ENCODE peak calls at places on chromosome 17, in seven cellular contexts. One of them, this sample, is unnamed.

GRCh38 chr17:61775364-61775763 is 88.0 kb downstream of the BRIP1 start:
- DNase-seq in H9: no peak
- DNase-seq in K562: no peak
- DNase-seq in endothelial cell: no peak
- DNase-seq in SK-N-SH: no peak
- DNase-seq in esophagus muscularis mucosa: no peak
- DNase-seq in AG09319: no peak
- DNase-seq in this sample: no peak

GRCh38 chr17:43212641-43213490 is 1.2 kb downstream of the TMEM106A start:
- DNase-seq in SK-N-SH: no peak
- DNase-seq in esophagus muscularis mucosa: no peak
- DNase-seq in AG09319: no peak
- DNase-seq in endothelial cell: no peak
- DNase-seq in H9: no peak
- DNase-seq in K562: no peak
- DNase-seq in this sample: no peak

GRCh38 chr17:44782349-44782850 is 23.6 kb downstream of the ADAM11 start:
- DNase-seq in H9: peak
- DNase-seq in SK-N-SH: no peak
- DNase-seq in K562: no peak
- DNase-seq in endothelial cell: no peak
- DNase-seq in AG09319: no peak
- DNase-seq in esophagus muscularis mucosa: no peak
- DNase-seq in this sample: no peak

GRCh38 chr17:42313773-42314566 is 25.7 kb downstream of the STAT5A start:
- DNase-seq in AG09319: no peak
- DNase-seq in K562: no peak
- DNase-seq in SK-N-SH: no peak
- DNase-seq in endothelial cell: no peak
- DNase-seq in esophagus muscularis mucosa: no peak
- DNase-seq in H9: no peak
- DNase-seq in this sample: no peak

GRCh38 chr17:3740611-3741073 is 16.9 kb downstream of the HASPIN start:
- DNase-seq in AG09319: no peak
- DNase-seq in SK-N-SH: no peak
- DNase-seq in esophagus muscularis mucosa: no peak
- DNase-seq in K562: no peak
- DNase-seq in endothelial cell: no peak
- DNase-seq in H9: no peak
- DNase-seq in this sample: no peak

GRCh38 chr17:6639651-6640535 is 618 bp downstream of the KIAA0753 start:
- DNase-seq in H9: peak
- DNase-seq in AG09319: peak
- DNase-seq in esophagus muscularis mucosa: no peak
- DNase-seq in endothelial cell: peak
- DNase-seq in K562: peak
- DNase-seq in SK-N-SH: no peak
- DNase-seq in this sample: peak

GRCh38 chr17:32933881-32934280 is 5.9 kb downstream of the TMEM98 start:
- DNase-seq in K562: no peak
- DNase-seq in endothelial cell: no peak
- DNase-seq in H9: no peak
- DNase-seq in SK-N-SH: no peak
- DNase-seq in AG09319: no peak
- DNase-seq in esophagus muscularis mucosa: no peak
- DNase-seq in this sample: no peak

GRCh38 chr17:76982408-76983074 is 114.3 kb downstream of the MGAT5B start:
- DNase-seq in endothelial cell: no peak
- DNase-seq in H9: no peak
- DNase-seq in K562: no peak
- DNase-seq in esophagus muscularis mucosa: no peak
- DNase-seq in SK-N-SH: no peak
- DNase-seq in AG09319: no peak
- DNase-seq in this sample: no peak

GRCh38 chr17:61406871-61407210 is 7.2 kb downstream of the TBX2 start:
- DNase-seq in esophagus muscularis mucosa: no peak
- DNase-seq in endothelial cell: no peak
- DNase-seq in AG09319: no peak
- DNase-seq in K562: no peak
- DNase-seq in SK-N-SH: peak
- DNase-seq in H9: peak
- DNase-seq in this sample: no peak

GRCh38 chr17:43530303-43531081 is 15.6 kb downstream of the ETV4 start:
- DNase-seq in H9: peak
- DNase-seq in SK-N-SH: no peak
- DNase-seq in K562: peak
- DNase-seq in esophagus muscularis mucosa: no peak
- DNase-seq in endothelial cell: peak
- DNase-seq in AG09319: peak
- DNase-seq in this sample: peak

GRCh38 chr17:81810892-81811704 is 7.1 kb downstream of the GCGR start:
- DNase-seq in AG09319: no peak
- DNase-seq in endothelial cell: no peak
- DNase-seq in SK-N-SH: no peak
- DNase-seq in H9: no peak
- DNase-seq in esophagus muscularis mucosa: no peak
- DNase-seq in K562: no peak
- DNase-seq in this sample: no peak

GRCh38 chr17:64531955-64532371 is 25.2 kb downstream of the CEP95 start:
- DNase-seq in AG09319: peak
- DNase-seq in endothelial cell: no peak
- DNase-seq in H9: no peak
- DNase-seq in K562: no peak
- DNase-seq in esophagus muscularis mucosa: no peak
- DNase-seq in SK-N-SH: no peak
- DNase-seq in this sample: no peak

GRCh38 chr17:31549121-31549524 is 157.6 kb downstream of the RAB11FIP4 start:
- DNase-seq in H9: no peak
- DNase-seq in AG09319: no peak
- DNase-seq in SK-N-SH: peak
- DNase-seq in endothelial cell: no peak
- DNase-seq in K562: no peak
- DNase-seq in esophagus muscularis mucosa: no peak
- DNase-seq in this sample: no peak

GRCh38 chr17:77366206-77366557 is 225.4 kb downstream of the SEC14L1 start:
- DNase-seq in endothelial cell: no peak
- DNase-seq in AG09319: no peak
- DNase-seq in K562: no peak
- DNase-seq in H9: no peak
- DNase-seq in esophagus muscularis mucosa: no peak
- DNase-seq in SK-N-SH: no peak
- DNase-seq in this sample: no peak

GRCh38 chr17:28907709-28908475 is 5.0 kb upstream of the DHRS13 start:
- DNase-seq in K562: peak
- DNase-seq in AG09319: no peak
- DNase-seq in SK-N-SH: no peak
- DNase-seq in esophagus muscularis mucosa: no peak
- DNase-seq in endothelial cell: no peak
- DNase-seq in H9: no peak
- DNase-seq in this sample: no peak

GRCh38 chr17:45639297-45639849 is 144.7 kb upstream of the CRHR1 start:
- DNase-seq in endothelial cell: no peak
- DNase-seq in AG09319: no peak
- DNase-seq in esophagus muscularis mucosa: no peak
- DNase-seq in SK-N-SH: no peak
- DNase-seq in H9: no peak
- DNase-seq in K562: no peak
- DNase-seq in this sample: no peak

GRCh38 chr17:4632583-4632923 is 8.9 kb downstream of the ALOX15 start:
- DNase-seq in H9: no peak
- DNase-seq in AG09319: no peak
- DNase-seq in esophagus muscularis mucosa: no peak
- DNase-seq in SK-N-SH: no peak
- DNase-seq in endothelial cell: no peak
- DNase-seq in K562: no peak
- DNase-seq in this sample: no peak

GRCh38 chr17:80855968-80856862 is 135.4 kb upstream of the CHMP6 start:
- DNase-seq in esophagus muscularis mucosa: no peak
- DNase-seq in SK-N-SH: no peak
- DNase-seq in H9: no peak
- DNase-seq in AG09319: peak
- DNase-seq in endothelial cell: no peak
- DNase-seq in K562: peak
- DNase-seq in this sample: peak

GRCh38 chr17:41492771-41493170 is 3.1 kb upstream of the KRT36 start:
- DNase-seq in AG09319: no peak
- DNase-seq in K562: peak
- DNase-seq in SK-N-SH: peak
- DNase-seq in endothelial cell: no peak
- DNase-seq in H9: no peak
- DNase-seq in esophagus muscularis mucosa: no peak
- DNase-seq in this sample: no peak

GRCh38 chr17:64984776-64985521 is 65.7 kb upstream of the LRRC37A3 start:
- DNase-seq in H9: no peak
- DNase-seq in K562: no peak
- DNase-seq in esophagus muscularis mucosa: no peak
- DNase-seq in endothelial cell: no peak
- DNase-seq in SK-N-SH: no peak
- DNase-seq in AG09319: no peak
- DNase-seq in this sample: peak

GRCh38 chr17:66533572-66533971 is 231.2 kb downstream of the PRKCA start:
- DNase-seq in endothelial cell: peak
- DNase-seq in AG09319: no peak
- DNase-seq in H9: peak
- DNase-seq in K562: no peak
- DNase-seq in SK-N-SH: peak
- DNase-seq in esophagus muscularis mucosa: no peak
- DNase-seq in this sample: peak

GRCh38 chr17:41304091-41304490 is 1.4 kb upstream of the KRTAP29-1 start:
- DNase-seq in K562: no peak
- DNase-seq in esophagus muscularis mucosa: no peak
- DNase-seq in AG09319: no peak
- DNase-seq in H9: no peak
- DNase-seq in endothelial cell: no peak
- DNase-seq in SK-N-SH: no peak
- DNase-seq in this sample: no peak

GRCh38 chr17:57468932-57469775 is 212.8 kb downstream of the MSI2 start:
- DNase-seq in AG09319: no peak
- DNase-seq in endothelial cell: no peak
- DNase-seq in esophagus muscularis mucosa: no peak
- DNase-seq in K562: no peak
- DNase-seq in SK-N-SH: no peak
- DNase-seq in H9: no peak
- DNase-seq in this sample: no peak

GRCh38 chr17:726331-726919 is 6.0 kb upstream of the TLCD3A start:
- DNase-seq in K562: no peak
- DNase-seq in SK-N-SH: no peak
- DNase-seq in esophagus muscularis mucosa: no peak
- DNase-seq in endothelial cell: no peak
- DNase-seq in AG09319: no peak
- DNase-seq in H9: peak
- DNase-seq in this sample: no peak

GRCh38 chr17:17516315-17516930 is 20.2 kb upstream of the RASD1 start:
- DNase-seq in K562: no peak
- DNase-seq in endothelial cell: no peak
- DNase-seq in esophagus muscularis mucosa: no peak
- DNase-seq in SK-N-SH: no peak
- DNase-seq in AG09319: no peak
- DNase-seq in H9: no peak
- DNase-seq in this sample: no peak

GRCh38 chr17:354651-355556 is 2.3 kb upstream of the RPH3AL start:
- DNase-seq in endothelial cell: no peak
- DNase-seq in esophagus muscularis mucosa: no peak
- DNase-seq in AG09319: no peak
- DNase-seq in K562: no peak
- DNase-seq in H9: peak
- DNase-seq in SK-N-SH: no peak
- DNase-seq in this sample: no peak

GRCh38 chr17:43779145-43780125 is 658 bp upstream of the DUSP3 start:
- DNase-seq in SK-N-SH: no peak
- DNase-seq in AG09319: no peak
- DNase-seq in K562: no peak
- DNase-seq in esophagus muscularis mucosa: no peak
- DNase-seq in endothelial cell: peak
- DNase-seq in H9: peak
- DNase-seq in this sample: no peak

GRCh38 chr17:12928736-12929135 is 89.1 kb downstream of the ELAC2 start:
- DNase-seq in endothelial cell: no peak
- DNase-seq in K562: no peak
- DNase-seq in SK-N-SH: no peak
- DNase-seq in H9: no peak
- DNase-seq in esophagus muscularis mucosa: peak
- DNase-seq in AG09319: no peak
- DNase-seq in this sample: no peak
- TF ChIP-seq CTCF in endothelial cell: no peak
- TF ChIP-seq CTCF in K562: no peak
- TF ChIP-seq CTCF in SK-N-SH: no peak
- TF ChIP-seq CTCF in H9: peak
- TF ChIP-seq CTCF in esophagus muscularis mucosa: no peak
- TF ChIP-seq CTCF in AG09319: peak
- TF ChIP-seq CTCF in this sample: no peak

GRCh38 chr17:34519286-34519685 is 60.1 kb upstream of the TMEM132E start:
- DNase-seq in AG09319: no peak
- DNase-seq in K562: peak
- DNase-seq in SK-N-SH: peak
- DNase-seq in endothelial cell: peak
- DNase-seq in esophagus muscularis mucosa: no peak
- DNase-seq in H9: peak
- DNase-seq in this sample: no peak
- TF ChIP-seq CTCF in AG09319: peak
- TF ChIP-seq CTCF in K562: peak
- TF ChIP-seq CTCF in SK-N-SH: peak
- TF ChIP-seq CTCF in endothelial cell: peak
- TF ChIP-seq CTCF in esophagus muscularis mucosa: no peak
- TF ChIP-seq CTCF in H9: peak
- TF ChIP-seq CTCF in this sample: peak

GRCh38 chr17:50534222-50534978 is 1.9 kb downstream of the EPN3 start:
- DNase-seq in esophagus muscularis mucosa: no peak
- DNase-seq in H9: peak
- DNase-seq in K562: peak
- DNase-seq in AG09319: no peak
- DNase-seq in SK-N-SH: peak
- DNase-seq in endothelial cell: no peak
- DNase-seq in this sample: no peak
- TF ChIP-seq CTCF in esophagus muscularis mucosa: no peak
- TF ChIP-seq CTCF in H9: peak
- TF ChIP-seq CTCF in K562: peak
- TF ChIP-seq CTCF in AG09319: peak
- TF ChIP-seq CTCF in SK-N-SH: no peak
- TF ChIP-seq CTCF in endothelial cell: peak
- TF ChIP-seq CTCF in this sample: no peak

GRCh38 chr17:37543527-37544122 is 53.9 kb downstream of the DUSP14 start:
- DNase-seq in SK-N-SH: no peak
- DNase-seq in H9: no peak
- DNase-seq in endothelial cell: no peak
- DNase-seq in esophagus muscularis mucosa: no peak
- DNase-seq in AG09319: no peak
- DNase-seq in K562: no peak
- DNase-seq in this sample: no peak
- TF ChIP-seq CTCF in SK-N-SH: no peak
- TF ChIP-seq CTCF in H9: no peak
- TF ChIP-seq CTCF in endothelial cell: no peak
- TF ChIP-seq CTCF in esophagus muscularis mucosa: no peak
- TF ChIP-seq CTCF in AG09319: no peak
- TF ChIP-seq CTCF in K562: no peak
- TF ChIP-seq CTCF in this sample: no peak